ENCODE peak calls at places on chromosomes 6 and 20, in eight cellular contexts. S, B, L, P, K, X, Q and V are unnamed samples.

GRCh38 chr6:116255246-116255800 is 1.4 kb upstream of the TSPYL4 start:
- DNase-seq in K (no peak), L (no peak), Q (no peak), X (no peak), P (no peak), S (no peak), B (no peak), V (no peak)

GRCh38 chr6:138372711-138373463 is 4.8 kb upstream of the SMIM28 start:
- DNase-seq in P (no peak), L (no peak), K (no peak), X (no peak), B (no peak), Q (no peak), S (no peak), V (no peak)

GRCh38 chr20:56924976-56925695 is 296.0 kb downstream of the TFAP2C start:
- DNase-seq in X (no peak), K (no peak), L (peak), P (no peak), S (no peak), B (no peak), Q (no peak), V (no peak)

GRCh38 chr20:36941403-36941835 is 10.1 kb downstream of the SAMHD1 start:
- DNase-seq in P (no peak), B (no peak), X (no peak), K (peak), Q (no peak), L (peak), S (peak), V (no peak)

GRCh38 chr6:15157479-15157878 is 88.4 kb upstream of the JARID2 start:
- DNase-seq in L (no peak), K (no peak), B (no peak), S (no peak), P (no peak), Q (no peak), X (no peak), V (no peak)

GRCh38 chr6:34301408-34301807 is 52.6 kb upstream of the SMIM29 start:
- DNase-seq in X (peak), P (no peak), Q (no peak), K (no peak), S (no peak), L (no peak), B (no peak), V (peak)

GRCh38 chr6:27728442-27728841 is 183.8 kb downstream of the OR2B2 start:
- DNase-seq in L (no peak), X (no peak), Q (no peak), S (no peak), P (no peak), B (no peak), K (no peak), V (no peak)

GRCh38 chr20:48604936-48605335 is 222.9 kb downstream of the PREX1 start:
- DNase-seq in L (no peak), X (no peak), S (no peak), P (no peak), B (no peak), Q (no peak), K (no peak), V (no peak)

GRCh38 chr6:155216312-155217028 is 47.3 kb upstream of the CLDN20 start:
- DNase-seq in L (no peak), B (no peak), S (no peak), X (no peak), K (no peak), P (no peak), Q (no peak), V (no peak)

GRCh38 chr6:56246941-56247653 is at the start of gene COL21A1:
- DNase-seq in P (no peak), X (peak), K (peak), Q (peak), S (no peak), L (peak), B (peak), V (no peak)

GRCh38 chr6:132496519-132497180 is 16.3 kb downstream of the STX7 start:
- DNase-seq in S (no peak), X (no peak), L (no peak), P (no peak), K (no peak), Q (no peak), B (no peak), V (no peak)

GRCh38 chr6:130946076-130946475 is 117.0 kb downstream of the EPB41L2 start:
- DNase-seq in Q (no peak), L (no peak), P (no peak), S (no peak), X (no peak), B (no peak), K (no peak), V (no peak)

GRCh38 chr6:73521351-73522254 is 771 bp upstream of the EEF1A1 start:
- DNase-seq in Q (no peak), P (no peak), K (peak), B (peak), X (peak), S (peak), L (no peak), V (peak)

DNA sequence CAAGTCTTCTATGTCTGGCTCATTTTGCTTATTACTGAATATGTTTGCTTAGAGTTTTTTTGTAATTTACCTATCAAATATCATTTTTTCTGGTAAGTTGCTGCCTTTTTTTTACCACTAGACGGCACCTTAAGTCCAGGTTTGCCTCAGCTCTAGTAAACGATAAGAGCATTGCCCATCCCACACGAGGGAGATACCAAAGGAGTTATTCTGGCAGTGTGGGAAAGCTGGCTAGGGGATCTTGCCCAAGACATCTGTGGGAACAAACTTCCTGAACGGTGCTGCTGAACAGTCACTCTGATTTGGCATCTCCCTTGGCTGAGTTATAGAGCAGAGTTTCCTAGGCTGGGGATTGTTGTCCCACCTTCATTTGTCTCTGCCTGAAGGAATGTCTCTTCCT is 306.4 kb downstream of the COL12A1 start:
- DNase-seq in P (no peak), X (no peak), S (no peak), K (no peak), B (peak), L (no peak), Q (no peak), V (no peak)
- TF ChIP-seq CTCF in P (no peak), X (no peak), S (no peak), K (no peak), B (no peak), L (no peak), Q (no peak), V (peak)

GRCh38 chr20:44552950-44553908 is 29.1 kb upstream of the PKIG start:
- DNase-seq in P (no peak), B (peak), K (no peak), S (no peak), L (no peak), Q (no peak), X (no peak), V (peak)
- H3K27ac ChIP-seq in P (peak), B (peak), K (no peak), S (peak), L (peak), Q (peak), X (no peak), V (peak)

DNA sequence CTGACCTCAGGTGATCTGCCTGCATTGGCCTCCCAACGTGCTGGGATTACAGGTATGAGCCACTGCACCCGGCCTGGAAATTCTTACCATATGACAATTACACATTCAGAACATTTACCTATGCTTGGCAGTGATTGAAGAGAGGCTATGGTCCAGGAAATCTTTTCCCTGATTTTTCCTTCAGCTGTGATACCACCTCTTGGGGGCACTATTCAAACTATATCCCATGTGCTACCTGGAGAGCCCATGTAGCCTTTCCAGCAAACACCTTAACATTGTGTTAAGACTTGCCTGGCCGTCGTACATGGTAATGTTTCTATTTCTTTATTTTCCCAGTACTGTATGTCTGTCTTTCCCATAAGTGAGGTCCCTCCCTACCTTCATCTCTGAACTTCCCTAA is 61.7 kb upstream of the C20orf144 start:
- DNase-seq in B (no peak), S (no peak), K (no peak), X (no peak), L (no peak), P (no peak), Q (no peak), V (no peak)
- TF ChIP-seq CTCF in B (no peak), S (no peak), K (no peak), X (no peak), L (no peak), P (no peak), Q (no peak), V (no peak)

GRCh38 chr20:44721785-44722054 is 6.6 kb downstream of the CCN5 start:
- DNase-seq in L (no peak), Q (no peak), S (no peak), K (no peak), X (no peak), B (no peak), P (no peak), V (no peak)

GRCh38 chr20:44717986-44718385 is 2.8 kb downstream of the CCN5 start:
- DNase-seq in S (no peak), P (no peak), B (peak), K (no peak), L (no peak), X (no peak), Q (no peak), V (no peak)

GRCh38 chr20:44720617-44720993 is 5.4 kb downstream of the CCN5 start:
- DNase-seq in P (no peak), X (no peak), K (no peak), B (peak), S (no peak), Q (peak), L (no peak), V (no peak)

GRCh38 chr20:44720994-44721784 is 6.0 kb downstream of the CCN5 start:
- DNase-seq in K (peak), L (no peak), B (peak), P (peak), X (peak), Q (no peak), S (no peak), V (no peak)

DNA sequence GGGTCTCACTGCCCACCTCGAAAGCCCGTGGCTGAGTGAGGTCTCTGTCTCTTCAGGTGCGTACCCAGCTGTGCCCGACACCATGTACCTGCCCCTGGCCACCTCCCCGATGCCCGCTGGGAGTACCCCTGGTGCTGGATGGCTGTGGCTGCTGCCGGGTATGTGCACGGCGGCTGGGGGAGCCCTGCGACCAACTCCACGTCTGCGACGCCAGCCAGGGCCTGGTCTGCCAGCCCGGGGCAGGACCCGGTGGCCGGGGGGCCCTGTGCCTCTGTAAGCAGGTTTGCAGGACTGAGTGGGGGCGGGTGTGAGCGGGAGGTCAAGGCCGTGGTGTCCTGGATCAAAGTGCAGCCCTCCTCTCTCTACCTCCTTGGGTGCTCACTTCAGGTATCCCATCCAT is 4.7 kb downstream of the CCN5 start:
- DNase-seq in P (no peak), B (no peak), K (no peak), S (no peak), L (no peak), Q (no peak), X (no peak), V (no peak)
- H3K27ac ChIP-seq in P (peak), B (peak), K (peak), S (no peak), L (no peak), Q (peak), X (no peak), V (no peak)

DNA sequence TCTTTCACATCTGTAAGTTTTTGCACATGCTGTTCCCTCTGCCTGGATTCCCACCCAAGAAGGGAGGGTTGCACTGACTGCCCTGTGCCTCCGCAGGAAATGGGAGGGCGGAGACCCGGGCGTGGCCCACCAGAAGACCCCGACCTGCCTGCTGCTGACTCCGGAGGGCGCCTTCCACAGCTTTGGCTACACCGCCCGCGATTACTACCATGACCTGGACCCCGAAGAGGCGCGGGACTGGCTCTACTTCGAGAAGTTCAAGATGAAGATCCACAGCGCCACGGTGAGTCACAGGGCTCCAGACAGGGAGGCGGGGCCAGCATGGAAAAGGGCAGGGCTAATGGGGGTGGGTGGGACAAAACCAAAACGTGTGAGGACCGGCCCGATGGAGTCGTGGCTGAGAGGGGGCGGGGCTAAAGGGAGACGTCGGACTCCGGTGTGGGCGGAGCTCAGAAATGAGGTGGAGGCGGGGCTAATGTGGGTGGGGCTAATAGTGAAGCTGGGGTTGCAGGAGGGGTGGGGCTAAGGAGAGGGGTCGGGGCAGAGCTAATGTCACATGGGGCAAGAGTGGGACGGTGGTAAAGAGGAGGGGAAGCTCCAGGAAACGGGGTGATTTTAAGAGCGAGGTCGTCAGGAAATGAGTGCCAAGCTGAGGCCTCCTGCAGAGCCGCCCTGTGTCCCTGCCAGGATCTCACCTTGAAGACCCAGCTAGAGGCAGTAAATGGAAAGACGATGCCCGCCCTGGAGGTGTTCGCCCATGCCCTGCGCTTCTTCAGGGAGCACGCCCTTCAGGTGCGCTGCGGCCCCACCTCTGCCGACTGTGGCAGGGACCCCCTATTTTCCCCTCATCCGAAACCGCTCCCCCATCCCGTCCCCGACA is 12.6 kb downstream of the HSPA12B start:
- DNase-seq in L (peak), P (peak), S (peak), X (peak), B (peak), K (peak), Q (no peak), V (no peak)
- TF ChIP-seq CTCF in L (no peak), P (no peak), S (no peak), X (no peak), B (no peak), K (no peak), Q (no peak), V (no peak)

DNA sequence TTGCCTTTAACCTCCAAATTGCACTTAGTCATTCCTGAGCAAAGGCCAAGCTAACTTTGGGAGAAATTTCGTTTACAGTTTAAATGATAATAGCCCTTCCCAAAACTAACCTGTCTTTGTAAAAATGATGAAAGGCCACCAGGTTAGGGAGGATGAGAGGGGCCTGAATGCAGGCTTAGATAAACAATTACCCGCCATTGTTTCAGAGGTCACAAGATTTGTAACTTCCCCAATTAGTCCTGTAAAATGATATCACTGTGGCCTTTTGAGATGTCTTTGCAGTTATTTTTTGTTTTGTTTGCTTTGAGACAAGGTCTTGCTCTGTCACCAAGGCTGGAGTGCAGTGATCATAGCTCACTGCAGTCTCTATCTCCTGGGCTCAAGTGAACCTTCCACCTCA is 26.3 kb downstream of the GNL1 start:
- DNase-seq in K (no peak), P (no peak), X (no peak), B (no peak), L (no peak), Q (no peak), S (no peak), V (no peak)
- H3K27ac ChIP-seq in K (no peak), P (no peak), X (no peak), B (no peak), L (no peak), Q (no peak), S (no peak), V (no peak)

DNA sequence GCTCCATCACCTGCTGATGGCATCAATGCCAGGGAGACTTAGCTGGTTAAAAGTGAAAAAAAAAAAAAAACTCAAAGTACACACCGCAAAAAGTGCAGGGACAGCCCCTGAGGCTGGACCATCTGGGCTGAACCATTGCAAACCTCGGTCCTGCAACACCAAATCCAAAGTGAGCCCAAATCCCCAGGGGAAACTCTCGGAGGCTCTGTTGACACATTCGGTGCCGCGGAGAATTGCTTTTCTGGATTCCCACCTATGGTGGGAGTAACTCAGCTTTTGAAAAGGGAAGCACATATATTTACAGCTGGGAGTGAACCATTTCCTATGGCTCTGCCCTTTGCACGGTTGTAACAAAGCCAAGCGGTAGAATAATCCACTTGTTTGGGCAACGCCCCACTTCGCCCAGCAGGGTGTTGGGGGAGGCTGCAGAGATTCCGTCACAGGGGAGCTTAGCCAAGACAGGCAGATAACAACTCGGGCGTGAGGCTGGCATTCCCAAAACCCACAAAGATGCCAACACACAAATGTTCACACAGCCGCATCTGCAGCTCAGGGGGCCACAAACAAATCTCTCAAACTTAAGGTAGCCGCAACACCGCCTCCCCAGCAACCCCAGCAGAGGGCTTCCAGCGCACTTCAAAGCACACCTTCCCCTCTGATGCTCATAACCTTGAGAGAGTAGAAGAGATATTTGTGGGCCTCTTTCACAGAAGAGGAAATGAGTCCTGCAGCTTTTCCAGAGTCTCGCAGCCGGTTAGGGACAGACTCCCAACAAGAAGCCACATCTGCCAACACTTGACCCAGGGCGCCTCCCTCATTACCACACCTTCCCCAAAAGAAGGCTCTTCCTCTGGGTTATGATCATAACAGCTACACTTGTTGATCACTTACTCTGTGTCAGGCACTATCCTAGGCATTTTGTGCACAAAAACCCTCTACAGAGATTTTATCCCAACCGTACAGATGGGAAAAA is 11.4 kb downstream of the ZC3H12D start:
- DNase-seq in S (peak), X (no peak), L (peak), Q (no peak), P (no peak), B (peak), K (no peak), V (no peak)
- TF ChIP-seq CTCF in S (peak), X (no peak), L (peak), Q (no peak), P (no peak), B (no peak), K (no peak), V (no peak)

DNA sequence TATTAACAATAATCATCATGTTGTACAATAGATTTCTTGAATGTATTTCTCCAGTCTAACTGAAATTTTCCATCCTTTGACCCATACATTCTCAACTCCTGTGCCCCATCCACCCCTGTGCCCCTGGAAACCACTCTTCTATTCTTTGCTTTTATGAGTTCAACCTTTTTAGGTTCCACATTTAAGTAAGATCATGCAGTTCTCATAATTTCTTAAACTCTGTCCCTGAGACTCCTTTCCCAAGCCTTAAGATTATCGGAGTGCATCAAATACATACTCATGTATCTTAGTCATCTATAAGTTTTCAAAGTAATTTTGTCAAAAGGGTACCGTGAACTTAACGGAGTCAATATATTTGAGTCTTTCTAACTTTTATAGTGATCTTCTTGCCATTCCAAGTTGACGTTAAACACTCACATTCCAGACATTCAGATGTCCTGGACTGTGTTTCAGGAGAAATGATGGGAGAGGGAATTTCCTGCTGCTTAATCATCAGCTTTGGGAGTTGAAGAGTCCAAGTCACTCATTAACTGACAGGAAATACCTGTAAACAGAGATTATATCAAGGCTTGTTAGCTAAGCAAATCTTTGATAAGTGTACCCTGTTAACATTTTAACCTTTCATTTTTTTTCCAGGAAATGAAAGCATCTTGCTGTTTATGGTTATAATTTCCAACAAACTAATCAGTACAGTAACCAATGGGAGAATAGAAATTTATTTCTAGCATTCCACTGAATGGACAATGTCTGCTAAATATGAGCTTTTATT is 73.3 kb downstream of the ADGRG6 start:
- DNase-seq in B (peak), K (no peak), S (no peak), X (no peak), Q (no peak), L (no peak), P (no peak), V (no peak)
- H3K27ac ChIP-seq in B (peak), K (no peak), S (no peak), X (no peak), Q (no peak), L (no peak), P (no peak), V (no peak)

GRCh38 chr20:10467985-10468845 is 33.1 kb downstream of the SLX4IP start:
- DNase-seq in P (no peak), Q (no peak), K (no peak), X (no peak), B (no peak), L (no peak), S (no peak), V (no peak)
- TF ChIP-seq CTCF in P (no peak), Q (no peak), K (no peak), X (no peak), B (no peak), L (no peak), S (no peak), V (no peak)